ENCODE peak calls at places on chromosomes 11 and 22, in ten cellular contexts. C, U, B, F, M, P, L, G, E and S are unnamed samples.

GRCh38 chr11:68677432-68677831 is 6.9 kb upstream of the GAL start:
- DNase-seq in C (peak; percentile 71), U (peak; percentile 61), B (no peak), F (no peak), M (peak; percentile 31), P (no peak), L (no peak), G (peak; percentile 12), E (peak; percentile 79), S (peak; percentile 51)

GRCh38 chr11:117876049-117876340 is 463 bp downstream of the FXYD6 start:
- DNase-seq in C (no peak), U (no peak), B (no peak), F (no peak), M (no peak), P (no peak), L (no peak), G (no peak), E (no peak), S (no peak)

GRCh38 chr11:70247710-70248072 is 22.8 kb upstream of the PPFIA1 start:
- DNase-seq in C (no peak), U (peak; percentile 61), B (no peak), F (no peak), M (no peak), P (no peak), L (no peak), G (peak; percentile 39), E (peak; percentile 58), S (no peak)

GRCh38 chr11:1150769-1151365 is 6.9 kb upstream of the MUC5AC start:
- DNase-seq in C (peak; percentile 82), U (peak; percentile 7), B (peak; percentile 75), F (no peak), M (no peak), P (no peak), L (no peak), G (no peak), E (peak; percentile 35), S (no peak)

GRCh38 chr11:46356911-46357482 is 9.7 kb downstream of the DGKZ start:
- DNase-seq in C (peak; percentile 70), U (no peak), B (no peak), F (no peak), M (no peak), P (no peak), L (no peak), G (no peak), E (peak; percentile 91), S (no peak)

GRCh38 chr22:45077286-45077685 is 67.5 kb upstream of the PHF21B start:
- DNase-seq in C (no peak), U (no peak), B (no peak), F (no peak), M (no peak), P (no peak), L (no peak), G (no peak), E (no peak), S (no peak)

GRCh38 chr11:33690290-33691050 is 10.2 kb downstream of the C11orf91 start:
- DNase-seq in C (peak; percentile 94), U (peak; percentile 55), B (peak; percentile 95), F (no peak), M (peak; percentile 98), P (no peak), L (no peak), G (peak; percentile 79), E (peak; percentile 89), S (peak; percentile 46)

GRCh38 chr22:25067851-25068421 is 115.4 kb downstream of the KIAA1671 start:
- DNase-seq in C (no peak), U (no peak), B (no peak), F (peak; percentile 60), M (no peak), P (no peak), L (peak; percentile 91), G (peak; percentile 70), E (no peak), S (no peak)

GRCh38 chr11:113296016-113296415 is 18.4 kb upstream of the TTC12 start:
- DNase-seq in C (no peak), U (no peak), B (no peak), F (no peak), M (no peak), P (no peak), L (no peak), G (no peak), E (no peak), S (no peak)

GRCh38 chr11:110434952-110435779 is 5.4 kb downstream of the FDX1 start:
- DNase-seq in C (peak; percentile 18), U (no peak), B (no peak), F (no peak), M (no peak), P (no peak), L (no peak), G (no peak), E (peak; percentile 58), S (peak; percentile 15)

GRCh38 chr11:109914038-109914437 is 179.2 kb upstream of the ZC3H12C start:
- DNase-seq in C (no peak), U (no peak), B (no peak), F (no peak), M (no peak), P (no peak), L (no peak), G (no peak), E (no peak), S (no peak)

GRCh38 chr11:20388096-20389055 is 860 bp downstream of the PRMT3 start:
- DNase-seq in C (peak; percentile 17), U (no peak), B (no peak), F (no peak), M (no peak), P (no peak), L (no peak), G (no peak), E (peak; percentile 41), S (peak; percentile 15)

GRCh38 chr11:120211522-120212258 is 858 bp downstream of the OAF start:
- DNase-seq in C (no peak), U (no peak), B (no peak), F (no peak), M (no peak), P (no peak), L (no peak), G (no peak), E (peak; percentile 27), S (no peak)

GRCh38 chr11:64848779-64849599 is 4.5 kb upstream of the CDC42BPG start:
- DNase-seq in C (no peak), U (no peak), B (no peak), F (no peak), M (no peak), P (no peak), L (peak; percentile 45), G (no peak), E (no peak), S (no peak)

GRCh38 chr11:114053406-114053805 is 6.1 kb upstream of the ZBTB16 start:
- DNase-seq in C (no peak), U (no peak), B (no peak), F (no peak), M (no peak), P (no peak), L (no peak), G (no peak), E (no peak), S (no peak)

GRCh38 chr11:116275634-116276033 is 497.2 kb downstream of the BUD13 start:
- DNase-seq in C (no peak), U (no peak), B (no peak), F (no peak), M (no peak), P (no peak), L (no peak), G (no peak), E (no peak), S (no peak)

GRCh38 chr11:121829159-121829643 is 286.8 kb downstream of the BLID start:
- DNase-seq in C (peak; percentile 96), U (no peak), B (peak; percentile 83), F (no peak), M (peak; percentile 99), P (no peak), L (no peak), G (no peak), E (peak; percentile 74), S (no peak)

GRCh38 chr11:78040691-78041379 is 17.8 kb upstream of the KCTD14 start:
- DNase-seq in C (no peak), U (no peak), B (no peak), F (no peak), M (no peak), P (no peak), L (no peak), G (no peak), E (peak; percentile 43), S (no peak)

GRCh38 chr11:62108971-62109391 is 14.8 kb upstream of the INCENP start:
- DNase-seq in C (peak; percentile 65), U (no peak), B (no peak), F (no peak), M (no peak), P (no peak), L (no peak), G (no peak), E (no peak), S (no peak)